ENCODE peak calls at places on chromosome 10, in ten cellular contexts. Z is fibroblast of pulmonary artery; T is stimulated activated CD8-positive, alpha-beta memory T cell treated with anti-CD3 and anti-CD28 coated beads, Interleukin-15, amount 100 ng/mL, for 4 hours; N is AG08396; K is ELF-1; F is dorsolateral prefrontal cortex; O is COR-L47; U is activated T-cell treated with anti-CD3 and anti-CD28 coated beads for 48 hours; P is HT1080; H is neural progenitor cell. M is an unnamed sample.
A peak's percentile ranks its signal among the peaks of the same experiment; 100 is the strongest.

GRCh38 chr10:84194424-84195043 is at the start of gene CDHR1:
- DNase-seq in Z (no peak), T (peak; percentile 28), N (peak; percentile 42), K (peak; percentile 74), F (peak; percentile 63), O (peak; percentile 20), U (peak; percentile 32), P (no peak), H (peak; percentile 90), M (peak; percentile 94)

GRCh38 chr10:102814873-102815661 is 22.1 kb downstream of the CYP17A1 start:
- DNase-seq in Z (peak; percentile 74), T (no peak), N (peak; percentile 38), K (peak; percentile 63), F (no peak), O (no peak), U (no peak), P (peak; percentile 43), H (no peak), M (no peak)

GRCh38 chr10:95474228-95475002 is 86.8 kb downstream of the SORBS1 start:
- DNase-seq in Z (peak; percentile 69), T (no peak), N (no peak), K (no peak), F (no peak), O (peak; percentile 37), U (no peak), P (no peak), H (no peak), M (no peak)

GRCh38 chr10:71968553-71969474 is 4.6 kb downstream of the CHST3 start:
- DNase-seq in Z (no peak), T (no peak), N (no peak), K (no peak), F (no peak), O (no peak), U (no peak), P (peak; percentile 53), H (no peak), M (peak; percentile 16)

GRCh38 chr10:87658383-87658795 is 1.3 kb upstream of the PAPSS2 start:
- DNase-seq in Z (no peak), T (no peak), N (no peak), K (no peak), F (no peak), O (peak; percentile 27), U (no peak), P (no peak), H (no peak), M (no peak)

GRCh38 chr10:10293431-10293830 is 724.2 kb upstream of the CELF2 start:
- DNase-seq in Z (peak; percentile 59), T (no peak), N (no peak), K (peak; percentile 66), F (no peak), O (no peak), U (no peak), P (no peak), H (peak; percentile 66), M (peak; percentile 58)

GRCh38 chr10:9096288-9096687 is 1041.8 kb downstream of the GATA3 start:
- DNase-seq in Z (no peak), T (no peak), N (no peak), K (no peak), F (no peak), O (no peak), U (no peak), P (no peak), H (no peak), M (no peak)

GRCh38 chr10:37857287-37858211 is at the start of gene ZNF248:
- DNase-seq in Z (peak; percentile 98), T (peak; percentile 89), N (peak; percentile 97), K (peak; percentile 97), F (peak; percentile 94), O (peak; percentile 90), U (peak; percentile 88), P (peak; percentile 92), H (no peak), M (peak; percentile 62)

GRCh38 chr10:8460626-8461025 is 406.1 kb downstream of the GATA3 start:
- DNase-seq in Z (no peak), T (no peak), N (no peak), K (no peak), F (no peak), O (no peak), U (no peak), P (no peak), H (no peak), M (no peak)

GRCh38 chr10:50739618-50740350 is at the start of gene ASAH2B:
- DNase-seq in Z (peak; percentile 82), T (peak; percentile 36), N (peak; percentile 70), K (peak; percentile 86), F (peak; percentile 67), O (peak; percentile 59), U (peak; percentile 68), P (peak; percentile 85), H (peak; percentile 82), M (peak; percentile 75)

GRCh38 chr10:80290474-80291220 is 1.2 kb upstream of the MAT1A start:
- DNase-seq in Z (no peak), T (no peak), N (no peak), K (no peak), F (no peak), O (no peak), U (no peak), P (no peak), H (no peak), M (no peak)

GRCh38 chr10:113202011-113202410 is 252.0 kb downstream of the TCF7L2 start:
- DNase-seq in Z (no peak), T (no peak), N (no peak), K (peak; percentile 43), F (no peak), O (no peak), U (no peak), P (no peak), H (peak; percentile 21), M (no peak)

GRCh38 chr10:113552014-113552413 is 839 bp upstream of the HABP2 start:
- DNase-seq in Z (no peak), T (no peak), N (no peak), K (no peak), F (no peak), O (no peak), U (no peak), P (no peak), H (no peak), M (no peak)

GRCh38 chr10:94146313-94146712 is 152.6 kb downstream of the PLCE1 start:
- DNase-seq in Z (no peak), T (no peak), N (no peak), K (no peak), F (no peak), O (no peak), U (no peak), P (no peak), H (peak; percentile 11), M (no peak)

GRCh38 chr10:129161184-129161583 is 305.9 kb upstream of the MGMT start:
- DNase-seq in Z (peak; percentile 6), T (no peak), N (no peak), K (peak; percentile 85), F (no peak), O (no peak), U (no peak), P (peak; percentile 50), H (peak; percentile 42), M (peak; percentile 66)

GRCh38 chr10:132918617-132919373 is 23.6 kb downstream of the CFAP46 start:
- DNase-seq in Z (no peak), T (no peak), N (no peak), K (no peak), F (no peak), O (peak; percentile 26), U (no peak), P (no peak), H (no peak), M (no peak)

GRCh38 chr10:9254353-9254752 is 1199.9 kb downstream of the GATA3 start:
- DNase-seq in Z (peak; percentile 9), T (no peak), N (peak; percentile 13), K (no peak), F (no peak), O (no peak), U (no peak), P (peak; percentile 44), H (no peak), M (no peak)